ENCODE peak calls at places on chromosomes 16 and 17, in nine cellular contexts. U is RWPE1, Y is T-helper 9 cell, V is SHP77, W is fibroblast of pulmonary artery, P is NCI-H1048, D is kidney glomerular epithelial cell, T is iPS-NIHi11, M is NCI-H460. S is an unnamed sample.

GRCh38 chr16:27847030-27847550 is 216.4 kb downstream of the GSG1L start:
- DNase-seq in M (no peak), Y (no peak), W (no peak), D (peak), T (no peak), P (no peak), V (no peak), U (no peak), S (no peak)

GRCh38 chr17:19651461-19652238 is 3.1 kb downstream of the ALDH3A2 start:
- DNase-seq in Y (no peak), V (no peak), W (no peak), M (no peak), D (peak), T (no peak), P (no peak), U (no peak), S (no peak)

GRCh38 chr17:78557598-78558039 is 19.6 kb downstream of the DNAH17 start:
- DNase-seq in Y (no peak), V (no peak), U (peak), T (no peak), W (peak), M (no peak), P (no peak), D (peak), S (peak)

GRCh38 chr17:28425206-28425605 is 19.2 kb upstream of the SLC46A1 start:
- DNase-seq in U (no peak), M (no peak), T (no peak), Y (no peak), V (no peak), D (no peak), P (no peak), W (no peak), S (no peak)

GRCh38 chr17:73103661-73104335 is 11.3 kb upstream of the SLC39A11 start:
- DNase-seq in T (no peak), P (no peak), M (no peak), U (no peak), V (no peak), Y (no peak), W (peak), D (no peak), S (no peak)

GRCh38 chr16:59121411-59121810 is 387.3 kb upstream of the GOT2 start:
- DNase-seq in V (no peak), P (no peak), D (no peak), U (no peak), Y (no peak), W (no peak), M (no peak), T (no peak), S (no peak)

GRCh38 chr17:50661795-50662391 is 27.2 kb downstream of the ABCC3 start:
- DNase-seq in W (peak), Y (no peak), M (peak), U (peak), P (no peak), D (peak), T (peak), V (peak), S (peak)

GRCh38 chr17:3723556-3724372 is at the start of gene HASPIN:
- DNase-seq in W (peak), M (peak), D (peak), U (peak), P (peak), V (peak), Y (peak), T (peak), S (peak)

GRCh38 chr17:50268632-50269287 is 5.5 kb upstream of the TMEM92 start:
- DNase-seq in T (peak), V (no peak), P (no peak), Y (no peak), M (no peak), D (no peak), U (no peak), W (peak), S (no peak)

GRCh38 chr16:19753815-19754643 is 36.0 kb downstream of the IQCK start:
- DNase-seq in Y (no peak), W (peak), U (no peak), V (no peak), P (no peak), D (peak), M (no peak), T (no peak), S (peak)

GRCh38 chr17:57182621-57183020 is 73.7 kb upstream of the MSI2 start:
- DNase-seq in W (no peak), M (no peak), Y (no peak), U (no peak), V (no peak), P (no peak), D (no peak), T (no peak), S (no peak)

GRCh38 chr16:56872863-56873391 is 7.9 kb downstream of the SLC12A3 start:
- DNase-seq in U (no peak), V (no peak), M (no peak), W (no peak), P (no peak), D (no peak), T (no peak), Y (no peak), S (no peak)

GRCh38 chr17:82346342-82347300 is 12.4 kb upstream of the TEX19 start:
- DNase-seq in Y (no peak), U (no peak), M (no peak), W (no peak), D (no peak), T (no peak), V (no peak), P (no peak), S (no peak)

GRCh38 chr16:6428861-6429260 is 903.8 kb upstream of the RBFOX1 start:
- DNase-seq in P (no peak), Y (no peak), V (peak), W (no peak), D (no peak), T (no peak), U (no peak), M (no peak), S (no peak)

GRCh38 chr17:61834610-61835009 is 28.7 kb downstream of the BRIP1 start:
- DNase-seq in W (no peak), M (no peak), P (no peak), U (no peak), Y (no peak), T (no peak), D (no peak), V (no peak), S (no peak)

GRCh38 chr17:7703584-7704574 is 1.1 kb upstream of the EFNB3 start:
- DNase-seq in W (peak), T (peak), P (peak), D (peak), U (peak), Y (no peak), M (no peak), V (peak), S (no peak)

GRCh38 chr16:29665294-29666077 is 2.4 kb downstream of the SPN start:
- DNase-seq in M (no peak), T (no peak), U (no peak), W (no peak), P (no peak), V (no peak), Y (peak), D (no peak), S (no peak)

S was measured in HTR-8/SVneo.